ENCODE peak calls at places on chromosome 22, in six cellular contexts. N, M, B, J, Z and D are unnamed samples.

GRCh38 chr22:47329727-47330653 is 567.5 kb downstream of the TBC1D22A start:
- DNase-seq in N (no peak), M (no peak), B (no peak), J (no peak), Z (no peak), D (no peak)

GRCh38 chr22:49933236-49933921 is 14.9 kb downstream of the CRELD2 start:
- DNase-seq in N (no peak), M (no peak), B (no peak), J (no peak), Z (no peak), D (no peak)

GRCh38 chr22:19817561-19818263 is 37.0 kb downstream of the GNB1L start:
- DNase-seq in N (no peak), M (no peak), B (no peak), J (no peak), Z (peak), D (no peak)

GRCh38 chr22:27349456-27349855 is 452.1 kb downstream of the MN1 start:
- DNase-seq in N (no peak), M (peak), B (no peak), J (no peak), Z (no peak), D (no peak)

GRCh38 chr22:33883961-33884808 is 36.1 kb downstream of the LARGE1 start:
- DNase-seq in N (no peak), M (no peak), B (no peak), J (no peak), Z (no peak), D (no peak)

GRCh38 chr22:20455709-20456063 is 18.1 kb upstream of the SCARF2 start:
- DNase-seq in N (no peak), M (peak), B (no peak), J (no peak), Z (no peak), D (no peak)

GRCh38 chr22:39518996-39519680 is 1.2 kb upstream of the ATF4 start:
- DNase-seq in N (no peak), M (peak), B (no peak), J (no peak), Z (no peak), D (peak)

GRCh38 chr22:30304495-30305244 is 15.4 kb upstream of the CASTOR1 start:
- DNase-seq in N (no peak), M (no peak), B (no peak), J (no peak), Z (no peak), D (peak)

GRCh38 chr22:30396871-30397655 is at the start of gene SEC14L2:
- DNase-seq in N (peak), M (peak), B (no peak), J (peak), Z (peak), D (peak)

GRCh38 chr22:37618674-37619073 is 10.0 kb downstream of the GGA1 start:
- DNase-seq in N (no peak), M (no peak), B (no peak), J (no peak), Z (no peak), D (no peak)

GRCh38 chr22:27594020-27594419 is 207.5 kb downstream of the MN1 start:
- DNase-seq in N (no peak), M (no peak), B (no peak), J (no peak), Z (no peak), D (no peak)

GRCh38 chr22:17911312-17911705 is 113.1 kb downstream of the MICAL3 start:
- DNase-seq in N (no peak), M (no peak), B (no peak), J (no peak), Z (no peak), D (peak)

GRCh38 chr22:41092023-41092817 is at the start of gene EP300:
- DNase-seq in N (peak), M (peak), B (peak), J (peak), Z (peak), D (peak)
- H2BK5ac ChIP-seq in N (peak), M (peak), B (peak), J (peak), Z (peak), D (peak)

GRCh38 chr22:45777046-45777851 is 105.6 kb downstream of the ATXN10 start:
- DNase-seq in N (no peak), M (peak), B (no peak), J (no peak), Z (no peak), D (peak)

GRCh38 chr22:45776313-45776585 is 104.6 kb downstream of the ATXN10 start:
- DNase-seq in N (no peak), M (no peak), B (no peak), J (no peak), Z (no peak), D (no peak)

GRCh38 chr22:45775569-45776312 is 104.1 kb downstream of the ATXN10 start:
- DNase-seq in N (no peak), M (no peak), B (no peak), J (no peak), Z (no peak), D (no peak)

GRCh38 chr22:45779351-45779750 is 107.7 kb downstream of the ATXN10 start:
- DNase-seq in N (no peak), M (no peak), B (no peak), J (no peak), Z (no peak), D (no peak)

GRCh38 chr22:45777852-45778172 is 106.2 kb downstream of the ATXN10 start:
- DNase-seq in N (no peak), M (no peak), B (no peak), J (no peak), Z (no peak), D (no peak)
- H3K4me3 ChIP-seq in N (no peak), M (no peak), B (no peak), J (no peak), Z (no peak), D (no peak)

DNA sequence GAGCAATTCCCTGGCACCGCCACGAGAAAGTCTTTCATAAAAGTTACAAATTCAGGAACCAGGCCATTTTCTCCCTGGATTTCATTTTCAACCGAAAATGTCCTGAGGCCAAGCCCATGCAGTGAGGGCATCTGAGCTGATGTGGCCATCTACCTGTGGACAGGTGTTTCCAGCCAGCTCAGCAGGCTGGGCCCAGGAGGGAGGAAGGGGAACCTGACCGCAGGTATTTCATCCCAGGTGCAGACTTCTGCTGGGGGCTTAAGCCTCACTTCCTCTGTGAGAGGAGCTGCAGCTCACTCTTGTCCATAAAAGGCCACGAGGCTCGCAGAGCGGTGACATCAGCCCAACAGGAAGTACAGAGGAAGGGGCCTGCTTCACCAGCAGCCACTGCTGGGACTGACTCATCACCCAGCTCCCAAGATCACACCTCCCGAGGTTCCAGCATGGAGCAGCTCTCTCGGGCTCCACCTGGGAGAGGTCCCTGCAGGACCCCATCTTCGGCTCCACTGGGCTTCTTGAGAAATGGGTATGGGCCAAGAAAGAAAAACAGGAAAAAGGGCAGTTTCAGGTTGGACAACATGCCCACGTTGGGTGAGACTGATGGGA is 56.4 kb downstream of the MYH9 start:
- DNase-seq in N (peak), M (peak), B (no peak), J (peak), Z (no peak), D (peak)
- H2BK5ac ChIP-seq in N (peak), M (peak), B (peak), J (peak), Z (peak), D (peak)

GRCh38 chr22:25751174-25751581 is 9.2 kb downstream of the MYO18B start:
- DNase-seq in N (no peak), M (no peak), B (no peak), J (no peak), Z (no peak), D (no peak)

GRCh38 chr22:25752615-25753214 is 10.7 kb downstream of the MYO18B start:
- DNase-seq in N (no peak), M (no peak), B (no peak), J (no peak), Z (no peak), D (no peak)

GRCh38 chr22:25753252-25753651 is 11.3 kb downstream of the MYO18B start:
- DNase-seq in N (no peak), M (no peak), B (no peak), J (no peak), Z (no peak), D (no peak)

GRCh38 chr22:25757686-25758085 is 15.7 kb downstream of the MYO18B start:
- DNase-seq in N (no peak), M (no peak), B (no peak), J (no peak), Z (no peak), D (no peak)

GRCh38 chr22:25754527-25755202 is 12.7 kb downstream of the MYO18B start:
- DNase-seq in N (no peak), M (peak), B (no peak), J (peak), Z (no peak), D (no peak)
- H3K4me3 ChIP-seq in N (no peak), M (no peak), B (no peak), J (no peak), Z (no peak), D (no peak)

GRCh38 chr22:23243006-23243573 is 62.8 kb downstream of the BCR start:
- DNase-seq in N (peak), M (no peak), B (peak), J (no peak), Z (peak), D (no peak)

GRCh38 chr22:23240639-23241389 is 60.5 kb downstream of the BCR start:
- DNase-seq in N (peak), M (no peak), B (no peak), J (no peak), Z (no peak), D (peak)

GRCh38 chr22:23241562-23242472 is 61.5 kb downstream of the BCR start:
- DNase-seq in N (no peak), M (no peak), B (no peak), J (no peak), Z (no peak), D (no peak)

GRCh38 chr22:23243859-23244689 is 63.8 kb downstream of the BCR start:
- DNase-seq in N (no peak), M (no peak), B (no peak), J (no peak), Z (no peak), D (no peak)

GRCh38 chr22:23242473-23243001 is 62.2 kb downstream of the BCR start:
- DNase-seq in N (peak), M (peak), B (peak), J (peak), Z (peak), D (no peak)
- H2BK5ac ChIP-seq in N (peak), M (no peak), B (peak), J (no peak), Z (peak), D (no peak)